ENCODE peak calls at places on chromosomes 4 and X, in ten cellular contexts. One of them, this sample, is unnamed.

GRCh38 chrX:150899191-150899757 is 806 bp upstream of the CD99L2 start:
- DNase-seq in IMR-90: peak; percentile 6
- DNase-seq in right lobe of liver: peak; percentile 57
- DNase-seq in tibial nerve: peak; percentile 12
- DNase-seq in vagina: no peak
- DNase-seq in heart left ventricle: peak; percentile 39
- DNase-seq in body of pancreas: peak; percentile 18
- DNase-seq in HCT116: no peak
- DNase-seq in ovary: peak; percentile 37
- DNase-seq in endothelial cell of umbilical vein: peak; percentile 22
- DNase-seq in this sample: peak; percentile 37

GRCh38 chrX:65644621-65645287 is 22.7 kb upstream of the MSN start:
- DNase-seq in IMR-90: peak; percentile 79
- DNase-seq in right lobe of liver: peak; percentile 86
- DNase-seq in tibial nerve: peak; percentile 73
- DNase-seq in vagina: no peak
- DNase-seq in heart left ventricle: peak; percentile 92
- DNase-seq in body of pancreas: peak; percentile 64
- DNase-seq in HCT116: peak; percentile 39
- DNase-seq in ovary: peak; percentile 85
- DNase-seq in endothelial cell of umbilical vein: peak; percentile 90
- DNase-seq in this sample: peak; percentile 73

GRCh38 chr4:147310312-147310711 is 170.6 kb upstream of the EDNRA start:
- DNase-seq in IMR-90: no peak
- DNase-seq in right lobe of liver: no peak
- DNase-seq in tibial nerve: no peak
- DNase-seq in vagina: no peak
- DNase-seq in heart left ventricle: no peak
- DNase-seq in body of pancreas: no peak
- DNase-seq in HCT116: no peak
- DNase-seq in ovary: no peak
- DNase-seq in endothelial cell of umbilical vein: no peak
- DNase-seq in this sample: no peak

GRCh38 chr4:173534439-173534838 is 4.4 kb upstream of the HAND2 start:
- DNase-seq in IMR-90: no peak
- DNase-seq in right lobe of liver: no peak
- DNase-seq in tibial nerve: no peak
- DNase-seq in vagina: no peak
- DNase-seq in heart left ventricle: no peak
- DNase-seq in body of pancreas: no peak
- DNase-seq in HCT116: no peak
- DNase-seq in ovary: no peak
- DNase-seq in endothelial cell of umbilical vein: no peak
- DNase-seq in this sample: no peak

GRCh38 chr4:125639182-125639621 is 324.4 kb downstream of the FAT4 start:
- DNase-seq in IMR-90: peak; percentile 1
- DNase-seq in right lobe of liver: peak; percentile 83
- DNase-seq in tibial nerve: no peak
- DNase-seq in vagina: no peak
- DNase-seq in heart left ventricle: peak; percentile 36
- DNase-seq in body of pancreas: no peak
- DNase-seq in HCT116: no peak
- DNase-seq in ovary: no peak
- DNase-seq in endothelial cell of umbilical vein: no peak
- DNase-seq in this sample: no peak

GRCh38 chrX:31658360-31658759 is 586.5 kb upstream of the FTHL17 start:
- DNase-seq in IMR-90: peak; percentile 49
- DNase-seq in right lobe of liver: no peak
- DNase-seq in tibial nerve: no peak
- DNase-seq in vagina: no peak
- DNase-seq in heart left ventricle: no peak
- DNase-seq in body of pancreas: no peak
- DNase-seq in HCT116: no peak
- DNase-seq in ovary: no peak
- DNase-seq in endothelial cell of umbilical vein: peak; percentile 28
- DNase-seq in this sample: no peak

GRCh38 chrX:24877854-24878650 is 137.7 kb downstream of the ARX start:
- DNase-seq in IMR-90: peak; percentile 45
- DNase-seq in right lobe of liver: no peak
- DNase-seq in tibial nerve: no peak
- DNase-seq in vagina: no peak
- DNase-seq in heart left ventricle: no peak
- DNase-seq in body of pancreas: no peak
- DNase-seq in HCT116: no peak
- DNase-seq in ovary: no peak
- DNase-seq in endothelial cell of umbilical vein: no peak
- DNase-seq in this sample: no peak

GRCh38 chr4:22385615-22386014 is 130.3 kb downstream of the ADGRA3 start:
- DNase-seq in IMR-90: peak; percentile 74
- DNase-seq in right lobe of liver: no peak
- DNase-seq in tibial nerve: no peak
- DNase-seq in vagina: no peak
- DNase-seq in heart left ventricle: no peak
- DNase-seq in body of pancreas: no peak
- DNase-seq in HCT116: peak; percentile 59
- DNase-seq in ovary: no peak
- DNase-seq in endothelial cell of umbilical vein: peak; percentile 54
- DNase-seq in this sample: no peak

GRCh38 chrX:119145241-119145653 is 17.6 kb upstream of the KIAA1210 start:
- DNase-seq in IMR-90: no peak
- DNase-seq in right lobe of liver: peak; percentile 49
- DNase-seq in tibial nerve: no peak
- DNase-seq in vagina: no peak
- DNase-seq in heart left ventricle: no peak
- DNase-seq in body of pancreas: no peak
- DNase-seq in HCT116: peak; percentile 12
- DNase-seq in ovary: no peak
- DNase-seq in endothelial cell of umbilical vein: no peak
- DNase-seq in this sample: peak; percentile 37

GRCh38 chr4:84917869-84918600 is 48.5 kb downstream of the WDFY3 start:
- DNase-seq in IMR-90: no peak
- DNase-seq in right lobe of liver: no peak
- DNase-seq in tibial nerve: no peak
- DNase-seq in vagina: no peak
- DNase-seq in heart left ventricle: no peak
- DNase-seq in body of pancreas: no peak
- DNase-seq in HCT116: no peak
- DNase-seq in ovary: no peak
- DNase-seq in endothelial cell of umbilical vein: peak; percentile 31
- DNase-seq in this sample: no peak
- TF ChIP-seq POLR2A in IMR-90: no peak
- TF ChIP-seq POLR2A in right lobe of liver: no peak
- TF ChIP-seq POLR2A in tibial nerve: no peak
- TF ChIP-seq POLR2A in vagina: no peak
- TF ChIP-seq POLR2A in heart left ventricle: no peak
- TF ChIP-seq POLR2A in body of pancreas: no peak
- TF ChIP-seq POLR2A in HCT116: no peak
- TF ChIP-seq POLR2A in ovary: no peak
- TF ChIP-seq POLR2A in endothelial cell of umbilical vein: no peak
- TF ChIP-seq POLR2A in this sample: no peak

DNA sequence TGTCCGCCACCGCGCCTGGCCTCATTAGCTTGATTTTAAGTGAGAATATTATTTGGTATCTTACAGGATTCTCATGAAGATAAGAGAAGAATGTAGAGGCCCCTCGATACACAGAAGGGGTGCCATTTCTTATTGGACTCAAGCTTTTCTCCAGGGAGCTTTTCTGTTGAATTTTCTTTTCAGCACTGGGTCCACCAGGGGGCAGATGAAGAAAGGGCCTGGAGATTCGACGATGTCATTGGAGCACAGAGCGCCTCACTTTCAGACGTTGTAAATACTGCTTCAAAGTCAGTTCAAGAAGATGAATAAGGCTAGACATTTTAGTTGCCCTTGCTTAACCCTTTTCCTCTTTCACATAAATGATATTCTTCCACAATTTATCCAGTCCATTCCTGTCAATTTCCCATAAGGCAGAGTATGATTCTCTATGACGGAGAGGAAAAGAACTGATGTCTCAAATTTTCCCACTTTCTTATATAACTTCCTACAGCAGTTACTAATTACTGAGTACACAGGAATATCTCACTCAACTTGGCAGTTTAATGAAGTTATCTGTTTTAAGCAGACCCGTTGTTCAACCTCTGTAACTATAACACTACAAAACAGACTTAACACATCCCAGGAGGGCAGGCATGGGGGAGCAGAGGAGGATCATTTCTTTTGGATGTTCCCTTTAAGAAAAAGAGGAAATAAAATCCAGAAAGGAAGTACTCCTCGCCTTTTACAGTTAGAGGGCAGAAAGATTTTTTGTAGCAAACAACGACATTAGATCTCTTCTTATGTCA is 12.0 kb upstream of the CENPU start:
- DNase-seq in IMR-90: peak; percentile 76
- DNase-seq in right lobe of liver: no peak
- DNase-seq in tibial nerve: peak; percentile 58
- DNase-seq in vagina: peak; percentile 88
- DNase-seq in heart left ventricle: peak; percentile 69
- DNase-seq in body of pancreas: peak; percentile 84
- DNase-seq in HCT116: peak; percentile 29
- DNase-seq in ovary: peak; percentile 71
- DNase-seq in endothelial cell of umbilical vein: peak; percentile 76
- DNase-seq in this sample: peak; percentile 85
- TF ChIP-seq POLR2A in IMR-90: no peak
- TF ChIP-seq POLR2A in right lobe of liver: no peak
- TF ChIP-seq POLR2A in tibial nerve: no peak
- TF ChIP-seq POLR2A in vagina: no peak
- TF ChIP-seq POLR2A in heart left ventricle: no peak
- TF ChIP-seq POLR2A in body of pancreas: no peak
- TF ChIP-seq POLR2A in HCT116: no peak
- TF ChIP-seq POLR2A in ovary: no peak
- TF ChIP-seq POLR2A in endothelial cell of umbilical vein: no peak
- TF ChIP-seq POLR2A in this sample: no peak

GRCh38 chrX:15747626-15748173 is 9.6 kb downstream of the CA5B start:
- DNase-seq in IMR-90: no peak
- DNase-seq in right lobe of liver: no peak
- DNase-seq in tibial nerve: no peak
- DNase-seq in vagina: no peak
- DNase-seq in heart left ventricle: no peak
- DNase-seq in body of pancreas: no peak
- DNase-seq in HCT116: no peak
- DNase-seq in ovary: no peak
- DNase-seq in endothelial cell of umbilical vein: no peak
- DNase-seq in this sample: no peak
- TF ChIP-seq POLR2A in IMR-90: no peak
- TF ChIP-seq POLR2A in right lobe of liver: no peak
- TF ChIP-seq POLR2A in tibial nerve: no peak
- TF ChIP-seq POLR2A in vagina: no peak
- TF ChIP-seq POLR2A in heart left ventricle: no peak
- TF ChIP-seq POLR2A in body of pancreas: no peak
- TF ChIP-seq POLR2A in HCT116: no peak
- TF ChIP-seq POLR2A in ovary: no peak
- TF ChIP-seq POLR2A in endothelial cell of umbilical vein: no peak
- TF ChIP-seq POLR2A in this sample: no peak

GRCh38 chrX:81201692-81202412 is at the start of the genes HMGN5 and SH3BGRL:
- DNase-seq in IMR-90: peak; percentile 88
- DNase-seq in right lobe of liver: peak; percentile 70
- DNase-seq in tibial nerve: peak; percentile 41
- DNase-seq in vagina: no peak
- DNase-seq in heart left ventricle: peak; percentile 84
- DNase-seq in body of pancreas: peak; percentile 88
- DNase-seq in HCT116: peak; percentile 56
- DNase-seq in ovary: peak; percentile 87
- DNase-seq in endothelial cell of umbilical vein: peak; percentile 87
- DNase-seq in this sample: peak; percentile 90
- TF ChIP-seq POLR2A in IMR-90: no peak
- TF ChIP-seq POLR2A in right lobe of liver: peak; percentile 20
- TF ChIP-seq POLR2A in tibial nerve: no peak
- TF ChIP-seq POLR2A in vagina: no peak
- TF ChIP-seq POLR2A in heart left ventricle: peak; percentile 20
- TF ChIP-seq POLR2A in body of pancreas: peak; percentile 57
- TF ChIP-seq POLR2A in HCT116: peak; percentile 31
- TF ChIP-seq POLR2A in ovary: no peak
- TF ChIP-seq POLR2A in endothelial cell of umbilical vein: peak; percentile 46
- TF ChIP-seq POLR2A in this sample: no peak

GRCh38 chr4:54660145-54660535 is 2.4 kb downstream of the KIT start:
- DNase-seq in IMR-90: no peak
- DNase-seq in right lobe of liver: no peak
- DNase-seq in tibial nerve: no peak
- DNase-seq in vagina: no peak
- DNase-seq in heart left ventricle: no peak
- DNase-seq in body of pancreas: no peak
- DNase-seq in HCT116: no peak
- DNase-seq in ovary: no peak
- DNase-seq in endothelial cell of umbilical vein: no peak
- DNase-seq in this sample: no peak

GRCh38 chr4:54661686-54662085 is 3.9 kb downstream of the KIT start:
- DNase-seq in IMR-90: peak; percentile 92
- DNase-seq in right lobe of liver: no peak
- DNase-seq in tibial nerve: no peak
- DNase-seq in vagina: no peak
- DNase-seq in heart left ventricle: no peak
- DNase-seq in body of pancreas: no peak
- DNase-seq in HCT116: no peak
- DNase-seq in ovary: no peak
- DNase-seq in endothelial cell of umbilical vein: no peak
- DNase-seq in this sample: no peak

GRCh38 chr4:54660591-54660990 is 2.8 kb downstream of the KIT start:
- DNase-seq in IMR-90: no peak
- DNase-seq in right lobe of liver: no peak
- DNase-seq in tibial nerve: no peak
- DNase-seq in vagina: no peak
- DNase-seq in heart left ventricle: no peak
- DNase-seq in body of pancreas: no peak
- DNase-seq in HCT116: no peak
- DNase-seq in ovary: no peak
- DNase-seq in endothelial cell of umbilical vein: no peak
- DNase-seq in this sample: no peak

GRCh38 chr4:54662123-54662522 is 4.4 kb downstream of the KIT start:
- DNase-seq in IMR-90: no peak
- DNase-seq in right lobe of liver: no peak
- DNase-seq in tibial nerve: no peak
- DNase-seq in vagina: no peak
- DNase-seq in heart left ventricle: no peak
- DNase-seq in body of pancreas: no peak
- DNase-seq in HCT116: no peak
- DNase-seq in ovary: no peak
- DNase-seq in endothelial cell of umbilical vein: no peak
- DNase-seq in this sample: no peak

DNA sequence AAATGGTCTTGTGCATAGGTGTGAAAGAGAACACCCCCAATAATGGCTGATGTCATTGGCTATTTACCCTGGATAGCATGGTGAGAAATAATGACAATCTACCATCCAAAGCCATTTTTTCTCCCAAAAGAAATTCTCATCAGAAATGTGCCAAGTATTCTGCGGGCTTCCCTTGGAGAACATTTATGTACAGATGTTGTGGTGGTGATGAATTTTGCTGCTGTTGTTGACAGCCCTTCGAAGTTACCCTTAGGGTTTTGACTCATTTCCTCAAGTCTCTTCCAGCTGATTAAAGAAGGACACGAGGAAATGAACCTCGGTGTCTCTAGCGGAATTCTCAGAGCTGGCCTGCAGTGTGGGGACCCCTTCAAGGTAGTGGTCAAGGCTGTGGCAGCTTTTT is 3.4 kb downstream of the KIT start:
- DNase-seq in IMR-90: peak; percentile 39
- DNase-seq in right lobe of liver: no peak
- DNase-seq in tibial nerve: no peak
- DNase-seq in vagina: no peak
- DNase-seq in heart left ventricle: no peak
- DNase-seq in body of pancreas: no peak
- DNase-seq in HCT116: no peak
- DNase-seq in ovary: no peak
- DNase-seq in endothelial cell of umbilical vein: no peak
- DNase-seq in this sample: no peak
- TF ChIP-seq POLR2A in IMR-90: no peak
- TF ChIP-seq POLR2A in right lobe of liver: no peak
- TF ChIP-seq POLR2A in tibial nerve: no peak
- TF ChIP-seq POLR2A in vagina: no peak
- TF ChIP-seq POLR2A in heart left ventricle: no peak
- TF ChIP-seq POLR2A in body of pancreas: no peak
- TF ChIP-seq POLR2A in HCT116: no peak
- TF ChIP-seq POLR2A in ovary: no peak
- TF ChIP-seq POLR2A in endothelial cell of umbilical vein: no peak
- TF ChIP-seq POLR2A in this sample: no peak